ENCODE peak calls at places on chromosomes 5 and 9, in four cellular contexts. W is H1, C is IMR-90, T is neuronal stem cell. Q is an unnamed sample.

GRCh38 chr5:171628344-171628743 is 157.3 kb upstream of the SMIM23 start:
- DNase-seq in W (no peak), T (no peak), C (no peak), Q (peak; percentile 14)

GRCh38 chr5:131224387-131225191 is 39.3 kb upstream of the CDC42SE2 start:
- DNase-seq in W (no peak), T (no peak), C (no peak), Q (no peak)

GRCh38 chr5:24747327-24747726 is 102.5 kb upstream of the CDH10 start:
- DNase-seq in W (no peak), T (no peak), C (no peak), Q (no peak)

GRCh38 chr5:33023649-33024048 is 312.5 kb downstream of the NPR3 start:
- DNase-seq in C (no peak), T (no peak), W (no peak), Q (no peak)

GRCh38 chr5:169876376-169876775 is 103.9 kb downstream of the INSYN2B start:
- DNase-seq in T (no peak), C (peak; percentile 49), W (no peak), Q (no peak)

GRCh38 chr5:55320571-55320970 is 12.8 kb downstream of the MTREX start:
- DNase-seq in T (no peak), C (no peak), W (no peak), Q (no peak)

GRCh38 chr9:97786341-97786740 is 66.7 kb upstream of the FOXE1 start:
- DNase-seq in T (no peak), C (peak; percentile 55), W (no peak), Q (no peak)

GRCh38 chr9:121318631-121319393 is 50.9 kb downstream of the GSN start:
- DNase-seq in W (no peak), C (no peak), T (no peak), Q (no peak)

GRCh38 chr5:61538722-61539501 is 206.9 kb downstream of the ZSWIM6 start:
- DNase-seq in C (no peak), W (no peak), T (no peak), Q (no peak)

GRCh38 chr5:170070556-170071412 is 34.9 kb upstream of the FOXI1 start:
- DNase-seq in T (peak; percentile 32), W (peak; percentile 90), C (peak; percentile 45), Q (peak; percentile 69)

GRCh38 chr9:71518045-71518888 is 250.0 kb downstream of the CEMIP2 start:
- DNase-seq in C (no peak), T (no peak), W (no peak), Q (no peak)

GRCh38 chr5:67619636-67620035 is 423.0 kb upstream of the CD180 start:
- DNase-seq in W (no peak), C (no peak), T (no peak), Q (no peak)

GRCh38 chr5:90866333-90866732 is 307.7 kb downstream of the ADGRV1 start:
- DNase-seq in W (no peak), C (peak; percentile 28), T (no peak), Q (no peak)

GRCh38 chr5:98500811-98501210 is 272.7 kb upstream of the RGMB start:
- DNase-seq in C (no peak), W (no peak), T (no peak), Q (no peak)

GRCh38 chr5:33840927-33841547 is 50.8 kb downstream of the ADAMTS12 start:
- DNase-seq in W (no peak), C (no peak), T (no peak), Q (no peak)

GRCh38 chr9:123111427-123111826 is 78.0 kb downstream of the GPR21 start:
- DNase-seq in W (no peak), C (no peak), T (no peak), Q (no peak)

GRCh38 chr9:105138306-105138801 is 106.1 kb upstream of the SLC44A1 start:
- DNase-seq in W (no peak), C (no peak), T (no peak), Q (peak; percentile 69)

GRCh38 chr5:135447298-135447929 is at the start of gene DCANP1:
- DNase-seq in C (no peak), W (no peak), T (no peak), Q (no peak)

GRCh38 chr9:32701321-32702022 is 66.0 kb upstream of the TAF1L start:
- DNase-seq in W (no peak), C (peak; percentile 26), T (no peak), Q (no peak)

GRCh38 chr9:21810881-21811280 is 8.4 kb downstream of the MTAP start:
- DNase-seq in C (no peak), T (no peak), W (no peak), Q (no peak)

GRCh38 chr9:115524467-115525059 is 406.6 kb upstream of the TNC start:
- DNase-seq in C (peak; percentile 77), W (no peak), T (peak; percentile 68), Q (no peak)

GRCh38 chr9:35272989-35273388 is 111.2 kb downstream of the UNC13B start:
- DNase-seq in W (no peak), C (peak; percentile 78), T (no peak), Q (no peak)

GRCh38 chr5:168931638-168932345 is 352.6 kb upstream of the PANK3 start:
- DNase-seq in W (no peak), T (no peak), C (no peak), Q (no peak)

GRCh38 chr5:77935516-77936364 is 159.6 kb upstream of the TBCA start:
- DNase-seq in W (no peak), C (no peak), T (no peak), Q (no peak)

GRCh38 chr5:170105643-170106611 is at the start of gene FOXI1:
- DNase-seq in T (no peak), C (no peak), W (peak; percentile 44), Q (peak; percentile 29)

GRCh38 chr9:35746583-35746982 is 2.4 kb downstream of the GBA2 start:
- DNase-seq in W (no peak), T (no peak), C (no peak), Q (no peak)

GRCh38 chr9:134656334-134657034 is 14.9 kb downstream of the COL5A1 start:
- DNase-seq in T (no peak), C (no peak), W (no peak), Q (no peak)

GRCh38 chr5:54610197-54610898 is 92.8 kb downstream of the SNX18 start:
- DNase-seq in C (no peak), T (no peak), W (no peak), Q (no peak)

GRCh38 chr5:132422720-132423442 is 53.4 kb downstream of the SLC22A5 start:
- DNase-seq in W (no peak), C (peak; percentile 56), T (no peak), Q (no peak)

GRCh38 chr5:53334431-53334941 is 145.9 kb upstream of the FST start:
- DNase-seq in W (no peak), C (peak; percentile 87), T (no peak), Q (no peak)

GRCh38 chr5:463952-464351 is 21.0 kb downstream of the EXOC3 start:
- DNase-seq in W (no peak), C (no peak), T (no peak), Q (no peak)

GRCh38 chr5:81825237-81825636 is 74.3 kb upstream of the SSBP2 start:
- DNase-seq in C (peak; percentile 72), T (no peak), W (no peak), Q (no peak)

GRCh38 chr9:114394523-114395193 is 6.9 kb upstream of the AKNA start:
- DNase-seq in C (no peak), W (no peak), T (no peak), Q (no peak)

GRCh38 chr5:171957591-171958251 is 48.7 kb downstream of the FBXW11 start:
- DNase-seq in C (no peak), W (no peak), T (no peak), Q (no peak)

GRCh38 chr5:176611435-176611834 is 1.5 kb upstream of the GPRIN1 start:
- DNase-seq in C (peak; percentile 91), W (peak; percentile 86), T (peak; percentile 71), Q (peak; percentile 77)

DNA sequence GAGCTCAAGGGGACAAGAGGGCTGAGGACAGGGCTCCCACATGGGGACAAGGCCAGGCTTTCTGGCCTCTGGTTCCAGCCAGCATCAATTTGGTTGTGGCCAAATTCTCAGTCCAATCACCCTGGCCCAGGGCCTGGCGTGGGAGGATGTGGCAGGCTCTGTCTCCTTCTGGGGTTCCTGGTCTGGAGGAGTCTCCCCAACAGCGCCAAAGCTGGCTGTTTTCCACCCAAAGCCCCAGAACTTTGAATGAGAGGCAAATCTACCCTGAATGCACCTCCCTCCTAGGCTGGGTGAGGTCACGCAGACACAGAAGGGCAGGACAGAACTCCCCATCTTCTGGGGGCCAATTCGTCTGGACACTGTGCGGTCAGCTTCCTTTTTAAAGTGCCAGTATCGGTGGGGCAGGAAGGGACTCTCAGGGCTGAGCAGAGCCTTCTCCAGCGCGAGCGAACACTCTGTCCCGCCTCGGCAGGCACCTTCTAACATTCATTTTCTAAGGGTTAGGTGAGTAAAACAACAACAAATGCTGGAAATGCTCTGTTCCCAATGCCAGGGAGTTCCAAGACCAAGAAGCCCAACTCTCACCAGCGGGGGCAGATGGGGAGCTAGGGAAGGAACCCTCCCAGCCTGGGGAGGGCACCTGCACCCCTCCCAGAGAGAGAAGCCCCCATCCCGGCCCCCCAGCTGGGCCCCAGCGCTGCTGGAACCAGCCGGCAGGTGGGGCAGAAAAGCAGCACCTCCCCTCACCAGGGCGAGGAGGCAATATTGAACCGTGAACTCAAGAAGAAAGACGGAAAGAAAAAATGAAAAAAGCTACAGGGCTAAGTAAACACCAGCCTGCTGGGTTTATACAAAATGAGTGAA is 3.6 kb upstream of the DPM2 start:
- DNase-seq in C (no peak), W (no peak), T (no peak), Q (no peak)
- H2BK5ac ChIP-seq in C (no peak overlapping the region), W (no peak overlapping the region), T (peak overlapping the region; percentile 27), Q (no peak overlapping the region)

GRCh38 chr5:59042201-59042600 is 459.3 kb downstream of the RAB3C start:
- DNase-seq in T (no peak), W (no peak), C (peak; percentile 63), Q (no peak)
- H2AFZ ChIP-seq in T (no peak overlapping the region), W (no peak overlapping the region), C (no peak overlapping the region), Q (no peak overlapping the region)

DNA sequence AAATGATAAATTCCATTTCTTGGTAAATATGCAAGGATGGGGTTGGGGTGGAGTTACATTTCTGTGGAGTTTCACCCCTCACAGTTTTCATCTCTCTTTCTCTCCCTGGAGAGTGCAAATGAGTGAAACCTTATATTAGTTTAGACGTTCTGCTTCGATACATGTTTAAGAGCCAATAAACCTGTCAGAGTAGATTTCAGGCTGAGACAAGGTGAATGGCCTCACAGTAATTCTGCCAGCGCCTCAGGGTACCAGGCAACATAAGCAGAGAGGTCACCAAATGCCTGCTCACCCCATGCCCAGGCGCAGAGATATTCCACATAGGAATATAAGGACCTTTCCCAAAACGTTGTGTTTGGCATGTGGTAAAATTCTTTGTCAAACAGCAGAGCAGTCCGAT is 154.9 kb upstream of the VLDLR start:
- DNase-seq in T (no peak), C (no peak), W (no peak), Q (no peak)
- H2BK5ac ChIP-seq in T (no peak overlapping the region), C (no peak overlapping the region), W (no peak overlapping the region), Q (no peak overlapping the region)

DNA sequence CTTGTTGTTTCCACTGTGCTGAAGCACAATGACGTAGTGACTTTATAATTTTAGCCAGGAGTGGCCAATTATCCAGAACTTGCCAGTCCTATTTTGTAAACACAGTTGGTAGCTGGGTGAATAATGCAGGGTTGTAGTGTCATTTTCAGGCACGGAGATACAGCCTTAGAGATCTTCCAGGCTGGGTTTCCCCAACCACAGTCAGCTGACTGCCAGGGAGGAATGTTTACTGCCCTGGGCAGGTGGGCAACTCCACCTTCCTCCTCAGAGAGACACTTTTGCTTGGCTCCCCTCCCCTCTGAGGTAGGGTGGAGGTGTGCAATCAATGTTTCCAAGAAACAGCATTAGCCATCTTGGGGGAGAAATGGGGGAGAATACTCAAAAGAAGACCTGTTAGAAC is 228.1 kb upstream of the NR4A3 start:
- DNase-seq in W (no peak), C (no peak), T (no peak), Q (no peak)
- H2AFZ ChIP-seq in W (no peak overlapping the region), C (no peak overlapping the region), T (no peak overlapping the region), Q (no peak overlapping the region)